ENCODE peak calls at places on chromosome 7, in nine cellular contexts. One of them, this sample, is unnamed.

GRCh38 chr7:66845382-66846095 is 75.5 kb upstream of the TMEM248 start:
- DNase-seq in CD4-positive, alpha-beta memory T cell: no peak
- DNase-seq in HCT116: no peak
- DNase-seq in cardiac muscle cell: peak
- DNase-seq in fibroblast of lung: peak
- DNase-seq in body of pancreas: no peak
- DNase-seq in IMR-90: no peak
- DNase-seq in small intestine: no peak
- DNase-seq in brain microvascular endothelial cell: no peak
- DNase-seq in this sample: no peak

GRCh38 chr7:99267530-99268360 is 4.9 kb upstream of the MYH16 start:
- DNase-seq in CD4-positive, alpha-beta memory T cell: no peak
- DNase-seq in HCT116: peak
- DNase-seq in cardiac muscle cell: peak
- DNase-seq in fibroblast of lung: peak
- DNase-seq in body of pancreas: peak
- DNase-seq in IMR-90: peak
- DNase-seq in small intestine: no peak
- DNase-seq in brain microvascular endothelial cell: peak
- DNase-seq in this sample: no peak

GRCh38 chr7:79227035-79227434 is 226.4 kb downstream of the MAGI2 start:
- DNase-seq in CD4-positive, alpha-beta memory T cell: no peak
- DNase-seq in HCT116: no peak
- DNase-seq in cardiac muscle cell: no peak
- DNase-seq in fibroblast of lung: peak
- DNase-seq in body of pancreas: no peak
- DNase-seq in IMR-90: peak
- DNase-seq in small intestine: no peak
- DNase-seq in brain microvascular endothelial cell: no peak
- DNase-seq in this sample: no peak

GRCh38 chr7:84497873-84498272 is 303.3 kb upstream of the SEMA3A start:
- DNase-seq in CD4-positive, alpha-beta memory T cell: no peak
- DNase-seq in HCT116: no peak
- DNase-seq in cardiac muscle cell: peak
- DNase-seq in fibroblast of lung: no peak
- DNase-seq in body of pancreas: no peak
- DNase-seq in IMR-90: no peak
- DNase-seq in small intestine: no peak
- DNase-seq in brain microvascular endothelial cell: no peak
- DNase-seq in this sample: peak

GRCh38 chr7:46257766-46258448 is 336.8 kb upstream of the IGFBP3 start:
- DNase-seq in CD4-positive, alpha-beta memory T cell: no peak
- DNase-seq in HCT116: peak
- DNase-seq in cardiac muscle cell: peak
- DNase-seq in fibroblast of lung: peak
- DNase-seq in body of pancreas: no peak
- DNase-seq in IMR-90: peak
- DNase-seq in small intestine: no peak
- DNase-seq in brain microvascular endothelial cell: peak
- DNase-seq in this sample: no peak

GRCh38 chr7:116357776-116358670 is 141.5 kb upstream of the CAV2 start:
- DNase-seq in CD4-positive, alpha-beta memory T cell: no peak
- DNase-seq in HCT116: no peak
- DNase-seq in cardiac muscle cell: peak
- DNase-seq in fibroblast of lung: peak
- DNase-seq in body of pancreas: no peak
- DNase-seq in IMR-90: peak
- DNase-seq in small intestine: no peak
- DNase-seq in brain microvascular endothelial cell: no peak
- DNase-seq in this sample: no peak

GRCh38 chr7:158683541-158683940 is 21.1 kb downstream of the NCAPG2 start:
- DNase-seq in CD4-positive, alpha-beta memory T cell: no peak
- DNase-seq in HCT116: no peak
- DNase-seq in cardiac muscle cell: no peak
- DNase-seq in fibroblast of lung: peak
- DNase-seq in body of pancreas: no peak
- DNase-seq in IMR-90: peak
- DNase-seq in small intestine: no peak
- DNase-seq in brain microvascular endothelial cell: no peak
- DNase-seq in this sample: no peak

GRCh38 chr7:100003711-100004661 is 11.4 kb upstream of the ZKSCAN1 start:
- DNase-seq in CD4-positive, alpha-beta memory T cell: no peak
- DNase-seq in HCT116: no peak
- DNase-seq in cardiac muscle cell: no peak
- DNase-seq in fibroblast of lung: no peak
- DNase-seq in body of pancreas: peak
- DNase-seq in IMR-90: no peak
- DNase-seq in small intestine: peak
- DNase-seq in brain microvascular endothelial cell: no peak
- DNase-seq in this sample: peak

GRCh38 chr7:77734590-77735421 is 38.5 kb downstream of the RSBN1L start:
- DNase-seq in CD4-positive, alpha-beta memory T cell: no peak
- DNase-seq in HCT116: no peak
- DNase-seq in cardiac muscle cell: peak
- DNase-seq in fibroblast of lung: peak
- DNase-seq in body of pancreas: no peak
- DNase-seq in IMR-90: no peak
- DNase-seq in small intestine: peak
- DNase-seq in brain microvascular endothelial cell: peak
- DNase-seq in this sample: no peak

GRCh38 chr7:27106906-27107250 is 4.4 kb upstream of the HOXA2 start:
- DNase-seq in CD4-positive, alpha-beta memory T cell: no peak
- DNase-seq in HCT116: no peak
- DNase-seq in cardiac muscle cell: no peak
- DNase-seq in fibroblast of lung: no peak
- DNase-seq in body of pancreas: no peak
- DNase-seq in IMR-90: no peak
- DNase-seq in small intestine: no peak
- DNase-seq in brain microvascular endothelial cell: no peak
- DNase-seq in this sample: no peak
- H3K4me3 ChIP-seq in CD4-positive, alpha-beta memory T cell: no peak
- H3K4me3 ChIP-seq in HCT116: no peak
- H3K4me3 ChIP-seq in cardiac muscle cell: no peak
- H3K4me3 ChIP-seq in fibroblast of lung: peak
- H3K4me3 ChIP-seq in body of pancreas: no peak
- H3K4me3 ChIP-seq in IMR-90: peak
- H3K4me3 ChIP-seq in small intestine: no peak
- H3K4me3 ChIP-seq in brain microvascular endothelial cell: no peak
- H3K4me3 ChIP-seq in this sample: peak

GRCh38 chr7:2553831-2554581 is 1.3 kb downstream of the BRAT1 start:
- DNase-seq in CD4-positive, alpha-beta memory T cell: no peak
- DNase-seq in HCT116: no peak
- DNase-seq in cardiac muscle cell: no peak
- DNase-seq in fibroblast of lung: no peak
- DNase-seq in body of pancreas: no peak
- DNase-seq in IMR-90: no peak
- DNase-seq in small intestine: no peak
- DNase-seq in brain microvascular endothelial cell: no peak
- DNase-seq in this sample: peak

GRCh38 chr7:2555121-2556052 is at the start of gene BRAT1:
- DNase-seq in CD4-positive, alpha-beta memory T cell: peak
- DNase-seq in HCT116: peak
- DNase-seq in cardiac muscle cell: peak
- DNase-seq in fibroblast of lung: peak
- DNase-seq in body of pancreas: peak
- DNase-seq in IMR-90: peak
- DNase-seq in small intestine: peak
- DNase-seq in brain microvascular endothelial cell: peak
- DNase-seq in this sample: peak

GRCh38 chr7:2553108-2553507 is 2.2 kb downstream of the BRAT1 start:
- DNase-seq in CD4-positive, alpha-beta memory T cell: no peak
- DNase-seq in HCT116: no peak
- DNase-seq in cardiac muscle cell: no peak
- DNase-seq in fibroblast of lung: no peak
- DNase-seq in body of pancreas: no peak
- DNase-seq in IMR-90: no peak
- DNase-seq in small intestine: no peak
- DNase-seq in brain microvascular endothelial cell: no peak
- DNase-seq in this sample: no peak

GRCh38 chr7:2551418-2551817 is 3.9 kb downstream of the BRAT1 start:
- DNase-seq in CD4-positive, alpha-beta memory T cell: no peak
- DNase-seq in HCT116: no peak
- DNase-seq in cardiac muscle cell: no peak
- DNase-seq in fibroblast of lung: no peak
- DNase-seq in body of pancreas: no peak
- DNase-seq in IMR-90: no peak
- DNase-seq in small intestine: no peak
- DNase-seq in brain microvascular endothelial cell: no peak
- DNase-seq in this sample: no peak

GRCh38 chr7:2554654-2555053 is 670 bp downstream of the BRAT1 start:
- DNase-seq in CD4-positive, alpha-beta memory T cell: no peak
- DNase-seq in HCT116: no peak
- DNase-seq in cardiac muscle cell: no peak
- DNase-seq in fibroblast of lung: no peak
- DNase-seq in body of pancreas: no peak
- DNase-seq in IMR-90: no peak
- DNase-seq in small intestine: no peak
- DNase-seq in brain microvascular endothelial cell: no peak
- DNase-seq in this sample: no peak
- H3K27ac ChIP-seq in CD4-positive, alpha-beta memory T cell: peak
- H3K27ac ChIP-seq in HCT116: peak
- H3K27ac ChIP-seq in cardiac muscle cell: peak
- H3K27ac ChIP-seq in fibroblast of lung: peak
- H3K27ac ChIP-seq in body of pancreas: peak
- H3K27ac ChIP-seq in IMR-90: peak
- H3K27ac ChIP-seq in small intestine: no peak
- H3K27ac ChIP-seq in brain microvascular endothelial cell: no peak
- H3K27ac ChIP-seq in this sample: peak

GRCh38 chr7:72268826-72269225 is 143.3 kb downstream of the CALN1 start:
- DNase-seq in CD4-positive, alpha-beta memory T cell: no peak
- DNase-seq in HCT116: no peak
- DNase-seq in cardiac muscle cell: no peak
- DNase-seq in fibroblast of lung: no peak
- DNase-seq in body of pancreas: no peak
- DNase-seq in IMR-90: no peak
- DNase-seq in small intestine: no peak
- DNase-seq in brain microvascular endothelial cell: no peak
- DNase-seq in this sample: no peak
- H3K4me3 ChIP-seq in CD4-positive, alpha-beta memory T cell: no peak
- H3K4me3 ChIP-seq in HCT116: no peak
- H3K4me3 ChIP-seq in cardiac muscle cell: no peak
- H3K4me3 ChIP-seq in fibroblast of lung: no peak
- H3K4me3 ChIP-seq in body of pancreas: no peak
- H3K4me3 ChIP-seq in IMR-90: no peak
- H3K4me3 ChIP-seq in small intestine: no peak
- H3K4me3 ChIP-seq in brain microvascular endothelial cell: no peak
- H3K4me3 ChIP-seq in this sample: no peak

DNA sequence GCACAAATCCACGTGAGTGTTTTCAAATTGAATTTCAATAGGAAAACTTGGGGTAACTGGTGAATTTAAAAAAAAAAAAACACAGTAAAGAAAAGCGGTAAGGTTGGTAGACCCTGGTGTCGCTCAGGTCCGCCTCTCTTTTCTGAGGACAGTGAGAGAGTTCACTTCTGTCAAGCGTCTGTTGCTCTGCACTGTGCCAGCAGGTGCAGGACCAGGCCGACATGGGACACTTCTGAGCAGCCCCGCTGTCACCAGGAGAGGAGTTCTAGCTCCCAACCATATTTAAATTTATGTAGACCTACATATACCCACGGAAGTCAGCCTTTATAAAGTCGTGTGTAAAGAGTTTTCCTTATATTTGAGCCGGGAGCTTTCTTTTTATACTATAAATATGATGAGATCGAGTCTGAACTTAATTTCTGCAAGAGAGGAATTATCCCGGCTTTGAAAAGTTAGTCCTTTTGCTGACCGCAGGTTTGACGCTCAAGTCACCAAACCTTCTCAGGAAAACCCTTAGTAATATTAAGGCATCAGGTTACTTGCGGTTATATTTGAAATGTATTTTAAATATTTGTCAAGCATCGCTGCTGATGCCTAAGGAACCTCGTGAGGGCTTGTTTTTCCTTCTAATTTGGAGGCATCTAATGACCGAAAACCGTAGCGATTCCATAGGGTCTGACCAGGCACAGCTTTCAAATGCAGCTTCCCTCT is 550 bp downstream of the IKZF1 start:
- DNase-seq in CD4-positive, alpha-beta memory T cell: peak
- DNase-seq in HCT116: no peak
- DNase-seq in cardiac muscle cell: no peak
- DNase-seq in fibroblast of lung: no peak
- DNase-seq in body of pancreas: peak
- DNase-seq in IMR-90: no peak
- DNase-seq in small intestine: peak
- DNase-seq in brain microvascular endothelial cell: no peak
- DNase-seq in this sample: no peak
- H3K27ac ChIP-seq in CD4-positive, alpha-beta memory T cell: peak
- H3K27ac ChIP-seq in HCT116: no peak
- H3K27ac ChIP-seq in cardiac muscle cell: no peak
- H3K27ac ChIP-seq in fibroblast of lung: no peak
- H3K27ac ChIP-seq in body of pancreas: no peak
- H3K27ac ChIP-seq in IMR-90: no peak
- H3K27ac ChIP-seq in small intestine: peak
- H3K27ac ChIP-seq in brain microvascular endothelial cell: no peak
- H3K27ac ChIP-seq in this sample: no peak

GRCh38 chr7:157011333-157012112 is 1.1 kb upstream of the MNX1 start:
- DNase-seq in CD4-positive, alpha-beta memory T cell: no peak
- DNase-seq in HCT116: no peak
- DNase-seq in cardiac muscle cell: no peak
- DNase-seq in fibroblast of lung: no peak
- DNase-seq in body of pancreas: no peak
- DNase-seq in IMR-90: no peak
- DNase-seq in small intestine: no peak
- DNase-seq in brain microvascular endothelial cell: no peak
- DNase-seq in this sample: peak

GRCh38 chr7:157012113-157012547 is 1.7 kb upstream of the MNX1 start:
- DNase-seq in CD4-positive, alpha-beta memory T cell: no peak
- DNase-seq in HCT116: no peak
- DNase-seq in cardiac muscle cell: no peak
- DNase-seq in fibroblast of lung: no peak
- DNase-seq in body of pancreas: no peak
- DNase-seq in IMR-90: no peak
- DNase-seq in small intestine: no peak
- DNase-seq in brain microvascular endothelial cell: no peak
- DNase-seq in this sample: no peak

GRCh38 chr7:157009778-157010587 is 480 bp downstream of the MNX1 start:
- DNase-seq in CD4-positive, alpha-beta memory T cell: no peak
- DNase-seq in HCT116: no peak
- DNase-seq in cardiac muscle cell: no peak
- DNase-seq in fibroblast of lung: no peak
- DNase-seq in body of pancreas: no peak
- DNase-seq in IMR-90: no peak
- DNase-seq in small intestine: no peak
- DNase-seq in brain microvascular endothelial cell: no peak
- DNase-seq in this sample: no peak

GRCh38 chr7:157009170-157009777 is 1.2 kb downstream of the MNX1 start:
- DNase-seq in CD4-positive, alpha-beta memory T cell: no peak
- DNase-seq in HCT116: no peak
- DNase-seq in cardiac muscle cell: no peak
- DNase-seq in fibroblast of lung: no peak
- DNase-seq in body of pancreas: peak
- DNase-seq in IMR-90: no peak
- DNase-seq in small intestine: peak
- DNase-seq in brain microvascular endothelial cell: no peak
- DNase-seq in this sample: no peak

GRCh38 chr7:157010588-157011332 is at the start of gene MNX1:
- DNase-seq in CD4-positive, alpha-beta memory T cell: no peak
- DNase-seq in HCT116: peak
- DNase-seq in cardiac muscle cell: no peak
- DNase-seq in fibroblast of lung: no peak
- DNase-seq in body of pancreas: peak
- DNase-seq in IMR-90: no peak
- DNase-seq in small intestine: peak
- DNase-seq in brain microvascular endothelial cell: no peak
- DNase-seq in this sample: peak
- H3K4me3 ChIP-seq in CD4-positive, alpha-beta memory T cell: peak
- H3K4me3 ChIP-seq in HCT116: peak
- H3K4me3 ChIP-seq in cardiac muscle cell: peak
- H3K4me3 ChIP-seq in fibroblast of lung: no peak
- H3K4me3 ChIP-seq in body of pancreas: peak
- H3K4me3 ChIP-seq in IMR-90: peak
- H3K4me3 ChIP-seq in small intestine: peak
- H3K4me3 ChIP-seq in brain microvascular endothelial cell: no peak
- H3K4me3 ChIP-seq in this sample: peak

This sample was measured in WERI-Rb-1.